ENCODE peak calls at places on chromosomes 16 and 17, in six cellular contexts. One of them, this sample, is unnamed.

GRCh38 chr17:77779711-77780539 is 178.6 kb upstream of the TNRC6C start:
- DNase-seq in posterior vena cava: no peak
- DNase-seq in AG08395: no peak
- DNase-seq in activated CD4-positive, alpha-beta memory T cell treated with anti-CD3 and anti-CD28 coated beads for 36 hours: no peak
- DNase-seq in activated CD4-positive, alpha-beta T cell treated with anti-CD3 and anti-CD28 coated beads, Interleukin-2, amount 10 ng/mL, durations not matched to agents 7 days and 5 days: no peak
- DNase-seq in GDM1: no peak
- DNase-seq in this sample: no peak

GRCh38 chr17:64096037-64096436 is 33.9 kb downstream of the ERN1 start:
- DNase-seq in activated CD4-positive, alpha-beta T cell treated with anti-CD3 and anti-CD28 coated beads, Interleukin-2, amount 10 ng/mL, durations not matched to agents 7 days and 5 days: no peak
- DNase-seq in GDM1: no peak
- DNase-seq in AG08395: no peak
- DNase-seq in activated CD4-positive, alpha-beta memory T cell treated with anti-CD3 and anti-CD28 coated beads for 36 hours: no peak
- DNase-seq in posterior vena cava: no peak
- DNase-seq in this sample: no peak

GRCh38 chr16:69270395-69270794 is 40.8 kb upstream of the VPS4A start:
- DNase-seq in AG08395: peak
- DNase-seq in activated CD4-positive, alpha-beta memory T cell treated with anti-CD3 and anti-CD28 coated beads for 36 hours: no peak
- DNase-seq in GDM1: no peak
- DNase-seq in activated CD4-positive, alpha-beta T cell treated with anti-CD3 and anti-CD28 coated beads, Interleukin-2, amount 10 ng/mL, durations not matched to agents 7 days and 5 days: no peak
- DNase-seq in posterior vena cava: no peak
- DNase-seq in this sample: no peak

GRCh38 chr17:67577429-67577828 is 140.3 kb upstream of the NOL11 start:
- DNase-seq in posterior vena cava: no peak
- DNase-seq in activated CD4-positive, alpha-beta T cell treated with anti-CD3 and anti-CD28 coated beads, Interleukin-2, amount 10 ng/mL, durations not matched to agents 7 days and 5 days: no peak
- DNase-seq in AG08395: no peak
- DNase-seq in GDM1: no peak
- DNase-seq in activated CD4-positive, alpha-beta memory T cell treated with anti-CD3 and anti-CD28 coated beads for 36 hours: no peak
- DNase-seq in this sample: no peak

GRCh38 chr17:61600621-61601020 is 9.6 kb upstream of the NACA2 start:
- DNase-seq in activated CD4-positive, alpha-beta memory T cell treated with anti-CD3 and anti-CD28 coated beads for 36 hours: no peak
- DNase-seq in activated CD4-positive, alpha-beta T cell treated with anti-CD3 and anti-CD28 coated beads, Interleukin-2, amount 10 ng/mL, durations not matched to agents 7 days and 5 days: no peak
- DNase-seq in posterior vena cava: no peak
- DNase-seq in GDM1: no peak
- DNase-seq in AG08395: no peak
- DNase-seq in this sample: no peak

GRCh38 chr16:3509470-3509928 is 8.7 kb downstream of the CLUAP1 start:
- DNase-seq in AG08395: no peak
- DNase-seq in posterior vena cava: peak
- DNase-seq in activated CD4-positive, alpha-beta memory T cell treated with anti-CD3 and anti-CD28 coated beads for 36 hours: peak
- DNase-seq in GDM1: no peak
- DNase-seq in activated CD4-positive, alpha-beta T cell treated with anti-CD3 and anti-CD28 coated beads, Interleukin-2, amount 10 ng/mL, durations not matched to agents 7 days and 5 days: peak
- DNase-seq in this sample: no peak

GRCh38 chr17:7673239-7673638 is 14.1 kb downstream of the TP53 start:
- DNase-seq in GDM1: no peak
- DNase-seq in posterior vena cava: no peak
- DNase-seq in activated CD4-positive, alpha-beta memory T cell treated with anti-CD3 and anti-CD28 coated beads for 36 hours: peak
- DNase-seq in AG08395: no peak
- DNase-seq in activated CD4-positive, alpha-beta T cell treated with anti-CD3 and anti-CD28 coated beads, Interleukin-2, amount 10 ng/mL, durations not matched to agents 7 days and 5 days: peak
- DNase-seq in this sample: no peak

GRCh38 chr17:75749545-75750389 is 15.2 kb downstream of the GALK1 start:
- DNase-seq in GDM1: peak
- DNase-seq in activated CD4-positive, alpha-beta memory T cell treated with anti-CD3 and anti-CD28 coated beads for 36 hours: peak
- DNase-seq in posterior vena cava: peak
- DNase-seq in AG08395: peak
- DNase-seq in activated CD4-positive, alpha-beta T cell treated with anti-CD3 and anti-CD28 coated beads, Interleukin-2, amount 10 ng/mL, durations not matched to agents 7 days and 5 days: peak
- DNase-seq in this sample: peak

GRCh38 chr16:67786491-67786890 is 19.9 kb downstream of the RANBP10 start:
- DNase-seq in posterior vena cava: no peak
- DNase-seq in GDM1: no peak
- DNase-seq in AG08395: no peak
- DNase-seq in activated CD4-positive, alpha-beta memory T cell treated with anti-CD3 and anti-CD28 coated beads for 36 hours: no peak
- DNase-seq in activated CD4-positive, alpha-beta T cell treated with anti-CD3 and anti-CD28 coated beads, Interleukin-2, amount 10 ng/mL, durations not matched to agents 7 days and 5 days: no peak
- DNase-seq in this sample: no peak

GRCh38 chr16:17743158-17743557 is 272.4 kb upstream of the XYLT1 start:
- DNase-seq in activated CD4-positive, alpha-beta T cell treated with anti-CD3 and anti-CD28 coated beads, Interleukin-2, amount 10 ng/mL, durations not matched to agents 7 days and 5 days: no peak
- DNase-seq in AG08395: no peak
- DNase-seq in activated CD4-positive, alpha-beta memory T cell treated with anti-CD3 and anti-CD28 coated beads for 36 hours: no peak
- DNase-seq in posterior vena cava: no peak
- DNase-seq in GDM1: no peak
- DNase-seq in this sample: no peak

GRCh38 chr16:31291376-31291775 is 31.6 kb downstream of the ITGAM start:
- DNase-seq in activated CD4-positive, alpha-beta memory T cell treated with anti-CD3 and anti-CD28 coated beads for 36 hours: no peak
- DNase-seq in GDM1: no peak
- DNase-seq in activated CD4-positive, alpha-beta T cell treated with anti-CD3 and anti-CD28 coated beads, Interleukin-2, amount 10 ng/mL, durations not matched to agents 7 days and 5 days: no peak
- DNase-seq in posterior vena cava: no peak
- DNase-seq in AG08395: no peak
- DNase-seq in this sample: no peak

GRCh38 chr17:66619196-66619595 is 215.7 kb upstream of the CACNG5 start:
- DNase-seq in activated CD4-positive, alpha-beta memory T cell treated with anti-CD3 and anti-CD28 coated beads for 36 hours: no peak
- DNase-seq in posterior vena cava: no peak
- DNase-seq in GDM1: no peak
- DNase-seq in AG08395: no peak
- DNase-seq in activated CD4-positive, alpha-beta T cell treated with anti-CD3 and anti-CD28 coated beads, Interleukin-2, amount 10 ng/mL, durations not matched to agents 7 days and 5 days: no peak
- DNase-seq in this sample: no peak

GRCh38 chr16:68284847-68285246 is 20.5 kb downstream of the SLC7A6 start:
- DNase-seq in activated CD4-positive, alpha-beta T cell treated with anti-CD3 and anti-CD28 coated beads, Interleukin-2, amount 10 ng/mL, durations not matched to agents 7 days and 5 days: no peak
- DNase-seq in posterior vena cava: no peak
- DNase-seq in activated CD4-positive, alpha-beta memory T cell treated with anti-CD3 and anti-CD28 coated beads for 36 hours: no peak
- DNase-seq in AG08395: no peak
- DNase-seq in GDM1: peak
- DNase-seq in this sample: no peak

GRCh38 chr16:77660311-77660710 is 62.0 kb upstream of the NUDT7 start:
- DNase-seq in activated CD4-positive, alpha-beta T cell treated with anti-CD3 and anti-CD28 coated beads, Interleukin-2, amount 10 ng/mL, durations not matched to agents 7 days and 5 days: no peak
- DNase-seq in activated CD4-positive, alpha-beta memory T cell treated with anti-CD3 and anti-CD28 coated beads for 36 hours: no peak
- DNase-seq in AG08395: peak
- DNase-seq in GDM1: no peak
- DNase-seq in posterior vena cava: no peak
- DNase-seq in this sample: no peak

GRCh38 chr17:81558941-81559806 is 7.0 kb upstream of the FAAP100 start:
- DNase-seq in AG08395: no peak
- DNase-seq in activated CD4-positive, alpha-beta T cell treated with anti-CD3 and anti-CD28 coated beads, Interleukin-2, amount 10 ng/mL, durations not matched to agents 7 days and 5 days: no peak
- DNase-seq in posterior vena cava: no peak
- DNase-seq in activated CD4-positive, alpha-beta memory T cell treated with anti-CD3 and anti-CD28 coated beads for 36 hours: no peak
- DNase-seq in GDM1: no peak
- DNase-seq in this sample: no peak

This sample was measured in GM04504.